ENCODE peak calls at places on chromosomes 2 and 18, in nine cellular contexts. O, D, A, U, J, C, S, R and E are unnamed samples.
A peak's percentile ranks its signal among the peaks of the same experiment; 100 is the strongest.

GRCh38 chr2:219570924-219571310 is 422 bp downstream of the OBSL1 start:
- DNase-seq in O (no peak), D (no peak), A (no peak), U (no peak), J (no peak), C (peak; percentile 12), S (no peak), R (no peak), E (no peak)

GRCh38 chr2:57862727-57863126 is 183.9 kb upstream of the VRK2 start:
- DNase-seq in O (peak; percentile 35), D (no peak), A (no peak), U (no peak), J (no peak), C (no peak), S (no peak), R (no peak), E (no peak)

GRCh38 chr2:162297925-162298552 is 20.4 kb downstream of the IFIH1 start:
- DNase-seq in O (peak; percentile 61), D (peak; percentile 68), A (no peak), U (no peak), J (no peak), C (peak; percentile 81), S (peak; percentile 44), R (no peak), E (peak; percentile 65)

GRCh38 chr2:238053195-238053776 is 7.5 kb upstream of the SCLY start:
- DNase-seq in O (no peak), D (no peak), A (no peak), U (no peak), J (no peak), C (peak; percentile 67), S (no peak), R (no peak), E (no peak)

GRCh38 chr2:3223080-3223923 is 154.3 kb downstream of the EIPR1 start:
- DNase-seq in O (no peak), D (no peak), A (no peak), U (peak; percentile 28), J (no peak), C (peak; percentile 86), S (peak; percentile 15), R (no peak), E (peak; percentile 64)

GRCh38 chr2:112958428-112959108 is 19.2 kb upstream of the IL36G start:
- DNase-seq in O (peak; percentile 28), D (no peak), A (no peak), U (peak; percentile 15), J (no peak), C (peak; percentile 57), S (peak; percentile 30), R (no peak), E (peak; percentile 53)

GRCh38 chr2:108446703-108447102 is 2.3 kb upstream of the GCC2 start:
- DNase-seq in O (no peak), D (no peak), A (no peak), U (no peak), J (no peak), C (no peak), S (no peak), R (no peak), E (no peak)

GRCh38 chr18:61277808-61278207 is 55.4 kb upstream of the CDH20 start:
- DNase-seq in O (no peak), D (no peak), A (no peak), U (no peak), J (no peak), C (no peak), S (no peak), R (no peak), E (no peak)

GRCh38 chr18:34219651-34220050 is 5.1 kb downstream of the NOL4 start:
- DNase-seq in O (no peak), D (no peak), A (no peak), U (no peak), J (no peak), C (no peak), S (no peak), R (no peak), E (no peak)

GRCh38 chr2:96207073-96207777 is 1.4 kb downstream of the STARD7 start:
- DNase-seq in O (no peak), D (no peak), A (no peak), U (no peak), J (no peak), C (no peak), S (no peak), R (no peak), E (no peak)

GRCh38 chr2:197500503-197501179 is 462 bp downstream of the HSPE1 start:
- DNase-seq in O (no peak), D (no peak), A (no peak), U (no peak), J (no peak), C (peak; percentile 5), S (no peak), R (peak; percentile 14), E (peak; percentile 29)

GRCh38 chr2:30985493-30986292 is 152.5 kb downstream of the GALNT14 start:
- DNase-seq in O (no peak), D (no peak), A (no peak), U (no peak), J (no peak), C (no peak), S (no peak), R (no peak), E (no peak)

GRCh38 chr2:196144513-196145126 is 26.8 kb downstream of the STK17B start:
- DNase-seq in O (no peak), D (no peak), A (no peak), U (no peak), J (no peak), C (no peak), S (no peak), R (no peak), E (no peak)

DNA sequence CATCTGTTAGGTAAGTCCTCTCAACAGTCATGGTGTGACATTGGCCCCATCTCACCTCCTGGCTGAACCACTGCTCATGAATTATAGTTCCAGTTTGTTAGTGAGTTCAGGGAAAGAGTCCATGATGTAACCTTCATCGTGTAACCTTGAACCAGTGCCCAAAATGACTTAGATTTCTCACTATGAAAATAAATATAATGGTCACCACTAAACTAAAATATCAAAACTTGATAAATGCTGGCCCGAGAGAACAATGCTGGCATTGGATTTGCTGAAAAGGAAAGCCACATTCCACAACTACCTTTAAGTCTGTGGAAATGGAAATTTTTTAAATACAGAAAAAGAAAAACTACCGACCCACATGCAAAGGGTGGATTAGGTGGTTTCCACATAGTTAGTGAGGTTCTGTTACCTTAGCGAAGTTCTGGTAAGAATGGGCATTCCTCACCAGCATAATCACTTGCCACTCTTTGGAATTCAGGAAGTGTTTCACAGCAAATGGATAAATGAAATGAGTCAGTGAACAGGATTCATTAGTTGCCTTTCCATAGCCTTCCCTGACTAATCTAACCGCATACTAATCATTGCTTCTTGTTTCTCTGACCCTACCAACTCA is 133.9 kb upstream of the CTAGE1 start:
- DNase-seq in O (no peak), D (no peak), A (no peak), U (no peak), J (no peak), C (peak; percentile 92), S (peak; percentile 54), R (peak; percentile 99), E (no peak)
- H3K27ac ChIP-seq in O (no peak overlapping the region), D (peak overlapping the region; percentile 21), A (peak overlapping the region; percentile 24), U (no peak overlapping the region), J (no peak overlapping the region), C (no peak overlapping the region), S (no peak overlapping the region), R (peak overlapping the region; percentile 87), E (no peak overlapping the region)

DNA sequence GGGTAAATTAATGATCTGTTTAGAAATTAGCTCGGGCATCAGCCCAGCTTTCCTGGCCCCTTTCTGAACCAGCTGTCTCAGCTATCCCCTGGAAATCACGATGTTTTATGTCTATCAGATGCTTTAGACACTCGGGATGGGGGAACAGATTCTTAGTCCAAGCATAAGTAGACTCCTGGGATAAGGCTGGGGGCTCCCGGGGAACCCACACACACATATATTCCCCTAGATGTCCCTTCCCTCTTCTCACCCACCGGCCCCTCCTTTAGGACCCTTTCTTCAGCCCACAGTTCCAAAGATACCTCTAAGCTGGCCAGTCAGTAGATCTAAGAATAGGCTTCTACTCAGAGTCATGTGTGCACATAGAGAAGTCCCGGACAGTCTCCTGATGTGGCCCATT is 151.5 kb upstream of the COPS8 start:
- DNase-seq in O (no peak), D (no peak), A (no peak), U (no peak), J (no peak), C (no peak), S (no peak), R (no peak), E (no peak)
- H3K27ac ChIP-seq in O (no peak overlapping the region), D (no peak overlapping the region), A (no peak overlapping the region), U (no peak overlapping the region), J (no peak overlapping the region), C (no peak overlapping the region), S (no peak overlapping the region), R (no peak overlapping the region), E (no peak overlapping the region)

GRCh38 chr18:49098386-49098785 is 147.6 kb upstream of the SMAD7 start:
- DNase-seq in O (no peak), D (no peak), A (no peak), U (no peak), J (no peak), C (no peak), S (no peak), R (no peak), E (no peak)

GRCh38 chr18:49090901-49091300 is 140.1 kb upstream of the SMAD7 start:
- DNase-seq in O (no peak), D (no peak), A (no peak), U (no peak), J (no peak), C (no peak), S (no peak), R (no peak), E (no peak)

GRCh38 chr18:49094136-49094535 is 143.4 kb upstream of the SMAD7 start:
- DNase-seq in O (no peak), D (peak; percentile 59), A (no peak), U (no peak), J (no peak), C (peak; percentile 58), S (no peak), R (no peak), E (no peak)

GRCh38 chr18:49096021-49096420 is 145.3 kb upstream of the SMAD7 start:
- DNase-seq in O (no peak), D (no peak), A (no peak), U (no peak), J (no peak), C (no peak), S (no peak), R (no peak), E (no peak)

DNA sequence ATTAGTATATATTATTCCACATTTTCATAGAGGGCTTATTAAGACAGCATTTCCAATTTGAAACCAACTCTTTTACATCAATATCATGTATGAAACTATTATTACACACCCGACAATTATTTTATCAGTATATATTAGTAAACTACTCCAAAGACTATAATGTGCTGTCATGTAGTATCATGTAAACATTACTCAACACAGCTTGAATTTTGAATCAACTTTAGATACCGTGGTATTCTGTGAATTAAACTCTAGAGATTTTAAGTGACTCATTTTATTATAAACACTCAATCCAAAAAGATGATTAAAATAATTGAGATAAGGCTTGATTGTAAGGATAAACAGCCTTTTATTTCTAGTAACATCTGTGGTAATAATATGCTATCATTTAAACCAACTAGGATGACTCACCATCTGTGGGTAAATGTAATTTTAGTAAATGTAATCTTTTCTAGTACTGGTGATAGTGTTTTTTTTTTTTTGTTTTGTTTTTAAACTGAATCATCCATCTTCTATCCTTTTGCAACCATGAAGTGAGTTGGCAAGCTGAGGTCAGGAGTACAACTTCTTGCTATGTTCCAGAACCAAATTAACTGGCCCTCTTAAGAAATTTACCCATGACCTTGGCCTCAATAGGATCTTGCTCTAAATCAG is 144.3 kb upstream of the SMAD7 start:
- DNase-seq in O (no peak), D (peak; percentile 27), A (no peak), U (no peak), J (no peak), C (peak; percentile 92), S (peak; percentile 45), R (peak; percentile 44), E (no peak)
- H3K27ac ChIP-seq in O (no peak overlapping the region), D (peak overlapping the region; percentile 60), A (no peak overlapping the region), U (no peak overlapping the region), J (no peak overlapping the region), C (no peak overlapping the region), S (no peak overlapping the region), R (no peak overlapping the region), E (no peak overlapping the region)

GRCh38 chr2:37283207-37283606 is 41.4 kb downstream of the PRKD3 start:
- DNase-seq in O (no peak), D (no peak), A (no peak), U (no peak), J (no peak), C (peak; percentile 93), S (peak; percentile 60), R (peak; percentile 60), E (no peak)
- H3K27ac ChIP-seq in O (no peak overlapping the region), D (peak overlapping the region; percentile 58), A (no peak overlapping the region), U (no peak overlapping the region), J (no peak overlapping the region), C (peak overlapping the region; percentile 62), S (peak overlapping the region; percentile 49), R (no peak overlapping the region), E (no peak overlapping the region)